ENCODE peak calls at places on chromosomes 16 and 17, in nine cellular contexts. J is lung, R is fibroblast of lung, M is mesothelial cell of epicardium, N is neural crest cell, P is GM23338, D is heart right ventricle, T is GM13976, L is K562. Y is an unnamed sample.

GRCh38 chr16:69820926-69821541 is 58.9 kb downstream of the WWP2 start:
- DNase-seq in J (peak), R (peak), M (no peak), N (no peak), P (peak), D (no peak), T (no peak), L (no peak), Y (peak)

GRCh38 chr17:79755591-79755990 is 22.4 kb upstream of the CBX2 start:
- DNase-seq in J (no peak), R (no peak), M (no peak), N (no peak), P (no peak), D (no peak), T (no peak), L (no peak), Y (no peak)

GRCh38 chr16:29925173-29925804 is 737 bp downstream of the KCTD13 start:
- DNase-seq in J (no peak), R (peak), M (no peak), N (no peak), P (peak), D (no peak), T (no peak), L (peak), Y (no peak)

GRCh38 chr17:76271669-76272540 is 6.8 kb downstream of the UBALD2 start:
- DNase-seq in J (no peak), R (no peak), M (no peak), N (no peak), P (peak), D (no peak), T (peak), L (no peak), Y (no peak)

GRCh38 chr17:82241183-82241925 is 12.5 kb downstream of the SLC16A3 start:
- DNase-seq in J (peak), R (peak), M (no peak), N (no peak), P (no peak), D (peak), T (no peak), L (no peak), Y (no peak)

GRCh38 chr17:5260542-5260941 is 21.5 kb upstream of the RABEP1 start:
- DNase-seq in J (no peak), R (peak), M (no peak), N (no peak), P (no peak), D (no peak), T (no peak), L (no peak), Y (no peak)

GRCh38 chr16:29899516-29900101 is at the start of gene SEZ6L2:
- DNase-seq in J (peak), R (peak), M (peak), N (peak), P (peak), D (peak), T (no peak), L (peak), Y (peak)

GRCh38 chr16:4987580-4988374 is 29.6 kb downstream of the SEC14L5 start:
- DNase-seq in J (no peak), R (no peak), M (no peak), N (no peak), P (peak), D (no peak), T (no peak), L (no peak), Y (no peak)

GRCh38 chr16:68470461-68471150 is 22.3 kb upstream of the SMPD3 start:
- DNase-seq in J (no peak), R (no peak), M (no peak), N (no peak), P (no peak), D (no peak), T (peak), L (no peak), Y (no peak)

DNA sequence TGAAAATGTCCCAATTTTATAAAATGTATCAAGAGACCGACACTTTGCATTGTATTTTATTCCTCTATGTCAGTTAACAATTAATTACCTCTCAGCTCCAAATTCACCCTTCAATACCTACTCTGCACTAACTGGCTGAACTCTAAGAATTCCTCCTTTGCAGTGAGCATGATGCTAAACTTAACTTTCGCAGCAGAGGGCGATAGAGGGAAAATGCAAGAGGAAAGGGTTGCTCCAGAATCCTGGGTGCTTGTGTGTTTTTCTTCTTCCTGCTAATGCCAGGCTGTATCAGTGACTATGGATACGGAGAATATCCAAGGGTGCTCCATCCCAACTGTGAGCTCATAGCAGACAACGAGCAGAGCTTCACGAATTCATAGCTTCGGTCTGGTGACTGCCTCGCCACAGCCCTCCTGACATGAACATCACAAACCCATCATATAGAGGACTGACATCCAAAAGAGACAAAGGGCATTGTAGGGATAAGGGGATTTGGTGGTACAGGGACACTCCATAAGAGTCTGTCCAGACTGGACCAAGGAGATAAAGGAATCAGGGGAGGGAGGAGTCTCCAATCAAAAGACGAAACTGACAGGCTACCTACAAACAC is 172.9 kb downstream of the STX8 start:
- DNase-seq in J (no peak), R (no peak), M (no peak), N (peak), P (peak), D (no peak), T (peak), L (peak), Y (no peak)
- TF ChIP-seq CTCF in J (no peak), R (peak), M (peak), N (peak), P (peak), D (no peak), T (peak), L (peak), Y (peak)

GRCh38 chr16:1216296-1216619 is 8.8 kb downstream of the TPSG1 start:
- DNase-seq in J (no peak), R (no peak), M (no peak), N (no peak), P (no peak), D (no peak), T (no peak), L (peak), Y (no peak)

GRCh38 chr16:1213796-1214372 is 11.2 kb downstream of the TPSG1 start:
- DNase-seq in J (no peak), R (no peak), M (no peak), N (no peak), P (no peak), D (no peak), T (no peak), L (no peak), Y (no peak)

GRCh38 chr16:1213231-1213630 is 11.8 kb downstream of the TPSG1 start:
- DNase-seq in J (no peak), R (no peak), M (no peak), N (no peak), P (no peak), D (no peak), T (no peak), L (no peak), Y (no peak)

GRCh38 chr16:1215574-1216295 is 9.3 kb downstream of the TPSG1 start:
- DNase-seq in J (no peak), R (no peak), M (no peak), N (no peak), P (no peak), D (no peak), T (no peak), L (no peak), Y (no peak)

DNA sequence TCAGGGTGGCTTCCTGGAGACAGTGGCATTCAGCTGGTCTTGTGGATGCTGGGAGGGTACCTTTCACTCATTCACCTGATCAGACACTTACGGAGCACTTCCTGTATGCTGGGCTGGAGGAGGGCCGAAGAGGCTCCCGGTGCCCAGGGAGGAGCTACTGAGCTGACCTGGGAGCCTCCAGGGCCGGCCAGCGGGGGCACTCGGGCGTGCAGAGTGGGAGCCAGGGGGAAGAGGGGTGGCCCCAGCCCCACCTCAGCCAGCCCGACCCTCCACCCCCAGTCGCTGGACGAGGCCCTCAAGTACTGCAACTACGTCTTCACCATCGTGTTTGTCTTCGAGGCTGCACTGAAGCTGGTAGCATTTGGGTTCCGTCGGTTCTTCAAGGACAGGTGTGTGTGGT is 10.4 kb downstream of the TPSG1 start:
- DNase-seq in J (no peak), R (no peak), M (no peak), N (no peak), P (no peak), D (no peak), T (no peak), L (no peak), Y (no peak)
- TF ChIP-seq CTCF in J (no peak), R (no peak), M (no peak), N (no peak), P (no peak), D (no peak), T (no peak), L (no peak), Y (no peak)

GRCh38 chr16:79158337-79158736 is 442.2 kb downstream of the MAF start:
- DNase-seq in J (no peak), R (no peak), M (no peak), N (no peak), P (peak), D (no peak), T (no peak), L (no peak), Y (no peak)
- TF ChIP-seq CTCF in J (no peak), R (no peak), M (no peak), N (no peak), P (peak), D (no peak), T (no peak), L (no peak), Y (no peak)

GRCh38 chr17:43021739-43022512 is at the start of gene VAT1:
- DNase-seq in J (peak), R (peak), M (peak), N (peak), P (peak), D (peak), T (peak), L (peak), Y (no peak)
- TF ChIP-seq CTCF in J (no peak), R (no peak), M (no peak), N (no peak), P (no peak), D (no peak), T (no peak), L (no peak), Y (no peak)

GRCh38 chr16:82748026-82748425 is 121.3 kb downstream of the CDH13 start:
- DNase-seq in J (no peak), R (peak), M (no peak), N (no peak), P (no peak), D (peak), T (no peak), L (no peak), Y (peak)
- TF ChIP-seq CTCF in J (no peak), R (peak), M (no peak), N (no peak), P (no peak), D (no peak), T (no peak), L (no peak), Y (peak)

GRCh38 chr17:67376509-67376891 is 581 bp upstream of the PITPNC1 start:
- DNase-seq in J (no peak), R (peak), M (no peak), N (no peak), P (no peak), D (no peak), T (no peak), L (no peak), Y (no peak)

GRCh38 chr17:67376892-67377726 is at the start of gene PITPNC1:
- DNase-seq in J (peak), R (peak), M (peak), N (peak), P (peak), D (peak), T (peak), L (peak), Y (peak)

GRCh38 chr17:67379251-67379630 is 2.2 kb downstream of the PITPNC1 start:
- DNase-seq in J (no peak), R (no peak), M (no peak), N (no peak), P (no peak), D (no peak), T (no peak), L (no peak), Y (no peak)

GRCh38 chr17:67378444-67379250 is 1.6 kb downstream of the PITPNC1 start:
- DNase-seq in J (peak), R (peak), M (peak), N (peak), P (peak), D (peak), T (peak), L (peak), Y (no peak)

DNA sequence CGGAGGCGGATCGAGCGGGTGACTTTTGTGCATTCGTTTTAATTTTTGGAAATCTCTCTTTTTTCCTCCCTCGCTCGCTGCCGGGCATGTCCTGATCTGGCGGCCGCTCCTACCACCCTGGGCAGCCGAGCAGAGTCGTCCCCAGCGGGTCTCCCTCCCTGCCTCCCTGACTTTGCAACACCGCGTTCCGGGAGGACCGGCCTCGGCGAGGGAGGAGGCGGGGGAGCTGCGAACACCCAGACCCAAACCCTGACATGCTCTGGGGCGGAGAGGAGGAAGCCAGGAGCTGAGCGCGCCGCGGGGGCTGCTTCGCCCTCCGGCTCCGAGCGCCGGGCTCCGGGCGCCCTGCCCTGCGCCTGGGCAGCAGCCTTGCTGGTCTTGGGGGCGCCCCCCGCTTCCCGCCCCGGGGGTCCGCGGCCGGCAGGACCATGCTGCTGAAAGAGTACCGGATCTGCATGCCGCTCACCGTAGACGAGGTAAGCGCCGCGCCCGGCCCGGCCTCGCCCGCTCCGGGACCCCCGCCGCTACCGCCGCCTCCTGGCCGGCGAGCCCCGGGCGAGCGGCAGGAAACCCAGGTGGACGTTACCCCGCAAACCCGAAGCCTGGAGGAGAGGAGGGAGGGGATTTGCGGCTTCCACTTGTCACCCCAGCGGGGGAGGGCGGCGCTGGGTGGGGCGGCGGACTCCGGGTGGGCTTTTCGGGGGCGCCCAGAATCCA is 804 bp downstream of the PITPNC1 start:
- DNase-seq in J (peak), R (peak), M (peak), N (peak), P (peak), D (peak), T (peak), L (peak), Y (no peak)
- TF ChIP-seq CTCF in J (no peak), R (peak), M (no peak), N (peak), P (peak), D (no peak), T (peak), L (peak), Y (peak)

DNA sequence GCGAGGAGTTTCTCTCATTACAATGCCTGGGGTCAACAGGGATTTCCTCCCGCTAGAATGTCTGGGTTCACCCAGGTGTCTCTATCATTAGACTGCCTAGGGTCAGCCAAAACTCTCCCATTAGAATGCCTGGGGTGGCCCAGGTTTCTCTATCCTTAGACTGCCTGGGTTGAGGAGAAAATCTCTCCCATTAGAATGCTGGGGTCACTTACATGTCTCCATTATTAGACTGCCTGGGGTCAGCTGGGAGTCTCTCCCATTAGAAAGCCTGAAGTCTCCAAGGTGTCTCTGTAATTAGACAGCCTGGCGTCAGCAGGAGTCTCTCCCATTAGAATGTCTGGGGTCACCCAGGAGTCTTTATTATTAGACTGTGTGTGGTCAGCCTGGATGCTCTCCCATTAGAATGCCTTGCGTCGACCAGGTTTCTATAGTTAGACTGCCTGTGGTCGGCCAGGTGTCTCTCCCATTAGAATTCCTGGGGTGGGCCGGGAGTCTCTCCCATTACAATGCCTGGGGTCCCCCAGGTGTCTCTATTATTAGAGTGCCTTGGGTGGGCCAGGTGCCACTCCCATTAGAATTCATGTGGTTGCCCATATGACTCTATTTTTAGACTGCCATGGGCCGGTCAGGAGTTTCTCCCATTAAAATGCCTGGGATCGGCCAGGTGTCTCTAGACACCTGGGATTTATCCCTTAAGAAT is 2272.1 kb downstream of the TP53TG3F start:
- DNase-seq in J (no peak), R (no peak), M (no peak), N (no peak), P (no peak), D (no peak), T (no peak), L (no peak), Y (no peak)
- TF ChIP-seq CTCF in J (no peak), R (no peak), M (no peak), N (no peak), P (no peak), D (no peak), T (no peak), L (no peak), Y (no peak)

GRCh38 chr17:21039839-21040575 is 2.8 kb downstream of the USP22 start:
- DNase-seq in J (no peak), R (peak), M (no peak), N (no peak), P (peak), D (no peak), T (peak), L (peak), Y (no peak)
- TF ChIP-seq CTCF in J (no peak), R (peak), M (no peak), N (peak), P (peak), D (no peak), T (peak), L (peak), Y (peak)

GRCh38 chr17:17782425-17783120 is 54.2 kb downstream of the SREBF1 start:
- DNase-seq in J (no peak), R (peak), M (no peak), N (peak), P (peak), D (peak), T (peak), L (peak), Y (no peak)

GRCh38 chr17:17784599-17785264 is 52.1 kb downstream of the SREBF1 start:
- DNase-seq in J (no peak), R (no peak), M (no peak), N (no peak), P (peak), D (no peak), T (no peak), L (peak), Y (no peak)

GRCh38 chr17:17781591-17782424 is 55.0 kb downstream of the SREBF1 start:
- DNase-seq in J (peak), R (peak), M (peak), N (peak), P (peak), D (peak), T (no peak), L (no peak), Y (peak)

GRCh38 chr17:17783825-17784598 is 52.8 kb downstream of the SREBF1 start:
- DNase-seq in J (peak), R (peak), M (no peak), N (peak), P (peak), D (peak), T (no peak), L (no peak), Y (peak)

GRCh38 chr17:17783121-17783824 is 53.5 kb downstream of the SREBF1 start:
- DNase-seq in J (peak), R (peak), M (no peak), N (peak), P (peak), D (peak), T (peak), L (peak), Y (no peak)
- TF ChIP-seq CTCF in J (no peak), R (no peak), M (no peak), N (peak), P (peak), D (no peak), T (peak), L (peak), Y (no peak)

GRCh38 chr16:64627288-64627687 is 494.6 kb downstream of the CDH11 start:
- DNase-seq in J (no peak), R (no peak), M (no peak), N (no peak), P (peak), D (no peak), T (no peak), L (no peak), Y (no peak)
- TF ChIP-seq CTCF in J (no peak), R (peak), M (no peak), N (no peak), P (peak), D (no peak), T (no peak), L (no peak), Y (no peak)

Y was measured in AG09319.